ENCODE peak calls at places on chromosomes 12 and 14, in seven cellular contexts. One of them, this sample, is unnamed.

GRCh38 chr14:105891221-105891602 is 364.8 kb downstream of the TMEM121 start:
- DNase-seq in PC-3: no peak
- DNase-seq in lower leg skin: no peak
- DNase-seq in GM12865: no peak
- DNase-seq in foreskin fibroblast: no peak
- DNase-seq in ascending aorta: no peak
- DNase-seq in Caco-2: no peak
- DNase-seq in this sample: no peak

GRCh38 chr12:132275110-132275531 is 54.3 kb downstream of the GALNT9 start:
- DNase-seq in GM12865: no peak
- DNase-seq in foreskin fibroblast: peak
- DNase-seq in Caco-2: peak
- DNase-seq in lower leg skin: no peak
- DNase-seq in PC-3: peak
- DNase-seq in ascending aorta: no peak
- DNase-seq in this sample: no peak

GRCh38 chr12:105083041-105083440 is 1.2 kb downstream of the ALDH1L2 start:
- DNase-seq in Caco-2: no peak
- DNase-seq in GM12865: no peak
- DNase-seq in foreskin fibroblast: no peak
- DNase-seq in ascending aorta: no peak
- DNase-seq in lower leg skin: no peak
- DNase-seq in PC-3: no peak
- DNase-seq in this sample: no peak

GRCh38 chr12:59803735-59804134 is 207.9 kb downstream of the SLC16A7 start:
- DNase-seq in foreskin fibroblast: no peak
- DNase-seq in GM12865: no peak
- DNase-seq in PC-3: peak
- DNase-seq in Caco-2: no peak
- DNase-seq in lower leg skin: no peak
- DNase-seq in ascending aorta: no peak
- DNase-seq in this sample: no peak

GRCh38 chr14:53278602-53279506 is 125.7 kb upstream of the DDHD1 start:
- DNase-seq in GM12865: peak
- DNase-seq in lower leg skin: no peak
- DNase-seq in foreskin fibroblast: no peak
- DNase-seq in Caco-2: no peak
- DNase-seq in ascending aorta: no peak
- DNase-seq in PC-3: peak
- DNase-seq in this sample: no peak

GRCh38 chr12:12718382-12718761 is 1.2 kb downstream of the CDKN1B start:
- DNase-seq in lower leg skin: no peak
- DNase-seq in PC-3: no peak
- DNase-seq in GM12865: no peak
- DNase-seq in foreskin fibroblast: no peak
- DNase-seq in ascending aorta: no peak
- DNase-seq in Caco-2: no peak
- DNase-seq in this sample: no peak

GRCh38 chr14:38737657-38738056 is 365.4 kb downstream of the SEC23A start:
- DNase-seq in ascending aorta: no peak
- DNase-seq in Caco-2: no peak
- DNase-seq in PC-3: no peak
- DNase-seq in lower leg skin: no peak
- DNase-seq in GM12865: no peak
- DNase-seq in foreskin fibroblast: no peak
- DNase-seq in this sample: no peak

GRCh38 chr12:27583057-27583797 is 59.2 kb downstream of the PPFIBP1 start:
- DNase-seq in GM12865: peak
- DNase-seq in Caco-2: no peak
- DNase-seq in ascending aorta: no peak
- DNase-seq in PC-3: no peak
- DNase-seq in foreskin fibroblast: peak
- DNase-seq in lower leg skin: no peak
- DNase-seq in this sample: no peak

GRCh38 chr12:11631288-11631687 is 18.2 kb upstream of the ETV6 start:
- DNase-seq in foreskin fibroblast: no peak
- DNase-seq in Caco-2: no peak
- DNase-seq in GM12865: no peak
- DNase-seq in ascending aorta: no peak
- DNase-seq in PC-3: no peak
- DNase-seq in lower leg skin: no peak
- DNase-seq in this sample: no peak

GRCh38 chr12:12387521-12387920 is 30.6 kb downstream of the BORCS5 start:
- DNase-seq in PC-3: peak
- DNase-seq in Caco-2: no peak
- DNase-seq in foreskin fibroblast: peak
- DNase-seq in lower leg skin: peak
- DNase-seq in ascending aorta: no peak
- DNase-seq in GM12865: no peak
- DNase-seq in this sample: no peak

GRCh38 chr14:81535399-81536124 is 1.9 kb upstream of the SEL1L start:
- DNase-seq in PC-3: no peak
- DNase-seq in GM12865: peak
- DNase-seq in ascending aorta: no peak
- DNase-seq in lower leg skin: no peak
- DNase-seq in foreskin fibroblast: no peak
- DNase-seq in Caco-2: no peak
- DNase-seq in this sample: no peak

GRCh38 chr12:62928632-62929031 is 6.3 kb downstream of the PPM1H start:
- DNase-seq in lower leg skin: no peak
- DNase-seq in GM12865: no peak
- DNase-seq in PC-3: no peak
- DNase-seq in Caco-2: peak
- DNase-seq in ascending aorta: no peak
- DNase-seq in foreskin fibroblast: no peak
- DNase-seq in this sample: no peak

GRCh38 chr14:64444984-64445845 is 20.1 kb upstream of the AKAP5 start:
- DNase-seq in Caco-2: no peak
- DNase-seq in GM12865: peak
- DNase-seq in ascending aorta: no peak
- DNase-seq in foreskin fibroblast: peak
- DNase-seq in PC-3: no peak
- DNase-seq in lower leg skin: no peak
- DNase-seq in this sample: no peak

GRCh38 chr12:132480620-132481132 is 9.3 kb upstream of the FBRSL1 start:
- DNase-seq in PC-3: no peak
- DNase-seq in foreskin fibroblast: no peak
- DNase-seq in Caco-2: no peak
- DNase-seq in lower leg skin: no peak
- DNase-seq in ascending aorta: no peak
- DNase-seq in GM12865: no peak
- DNase-seq in this sample: no peak

GRCh38 chr12:68222336-68222735 is 3.3 kb downstream of the IL26 start:
- DNase-seq in foreskin fibroblast: no peak
- DNase-seq in lower leg skin: no peak
- DNase-seq in ascending aorta: no peak
- DNase-seq in GM12865: no peak
- DNase-seq in Caco-2: no peak
- DNase-seq in PC-3: peak
- DNase-seq in this sample: no peak

GRCh38 chr12:49553512-49554088 is 14.3 kb downstream of the MCRS1 start:
- DNase-seq in GM12865: peak
- DNase-seq in PC-3: peak
- DNase-seq in Caco-2: peak
- DNase-seq in lower leg skin: no peak
- DNase-seq in foreskin fibroblast: no peak
- DNase-seq in ascending aorta: no peak
- DNase-seq in this sample: no peak

GRCh38 chr14:100056964-100057817 is 8.0 kb upstream of the EVL start:
- DNase-seq in PC-3: peak
- DNase-seq in ascending aorta: no peak
- DNase-seq in GM12865: peak
- DNase-seq in lower leg skin: no peak
- DNase-seq in foreskin fibroblast: no peak
- DNase-seq in Caco-2: peak
- DNase-seq in this sample: no peak

GRCh38 chr12:114711689-114712152 is 27.7 kb upstream of the TBX3 start:
- DNase-seq in Caco-2: peak
- DNase-seq in PC-3: peak
- DNase-seq in GM12865: no peak
- DNase-seq in foreskin fibroblast: no peak
- DNase-seq in lower leg skin: no peak
- DNase-seq in ascending aorta: no peak
- DNase-seq in this sample: no peak

GRCh38 chr12:63980211-63980610 is 135.7 kb downstream of the SRGAP1 start:
- DNase-seq in foreskin fibroblast: no peak
- DNase-seq in ascending aorta: no peak
- DNase-seq in PC-3: peak
- DNase-seq in Caco-2: peak
- DNase-seq in GM12865: no peak
- DNase-seq in lower leg skin: no peak
- DNase-seq in this sample: no peak

GRCh38 chr14:64762044-64763034 is 58.1 kb downstream of the PLEKHG3 start:
- DNase-seq in ascending aorta: no peak
- DNase-seq in GM12865: no peak
- DNase-seq in PC-3: peak
- DNase-seq in foreskin fibroblast: peak
- DNase-seq in Caco-2: no peak
- DNase-seq in lower leg skin: peak
- DNase-seq in this sample: no peak

GRCh38 chr14:57390806-57391562 is 598 bp downstream of the NAA30 start:
- DNase-seq in lower leg skin: peak
- DNase-seq in Caco-2: peak
- DNase-seq in PC-3: peak
- DNase-seq in GM12865: peak
- DNase-seq in ascending aorta: peak
- DNase-seq in foreskin fibroblast: no peak
- DNase-seq in this sample: no peak

GRCh38 chr12:74689071-74689655 is 151.5 kb downstream of the ATXN7L3B start:
- DNase-seq in ascending aorta: no peak
- DNase-seq in PC-3: peak
- DNase-seq in GM12865: peak
- DNase-seq in Caco-2: no peak
- DNase-seq in foreskin fibroblast: peak
- DNase-seq in lower leg skin: no peak
- DNase-seq in this sample: no peak

GRCh38 chr12:84043355-84043754 is 869.2 kb downstream of the SLC6A15 start:
- DNase-seq in PC-3: no peak
- DNase-seq in ascending aorta: no peak
- DNase-seq in foreskin fibroblast: no peak
- DNase-seq in Caco-2: no peak
- DNase-seq in lower leg skin: no peak
- DNase-seq in GM12865: no peak
- DNase-seq in this sample: no peak

GRCh38 chr12:120690978-120691377 is 4.0 kb downstream of the MLEC start:
- DNase-seq in lower leg skin: no peak
- DNase-seq in foreskin fibroblast: no peak
- DNase-seq in GM12865: no peak
- DNase-seq in Caco-2: no peak
- DNase-seq in PC-3: no peak
- DNase-seq in ascending aorta: no peak
- DNase-seq in this sample: no peak

GRCh38 chr14:101098641-101099040 is 195.1 kb upstream of the RTL1 start:
- DNase-seq in foreskin fibroblast: no peak
- DNase-seq in PC-3: no peak
- DNase-seq in ascending aorta: no peak
- DNase-seq in GM12865: no peak
- DNase-seq in Caco-2: no peak
- DNase-seq in lower leg skin: peak
- DNase-seq in this sample: no peak

GRCh38 chr12:131865196-131865875 is 29.1 kb upstream of the ULK1 start:
- DNase-seq in ascending aorta: no peak
- DNase-seq in PC-3: peak
- DNase-seq in Caco-2: no peak
- DNase-seq in lower leg skin: no peak
- DNase-seq in GM12865: no peak
- DNase-seq in foreskin fibroblast: no peak
- DNase-seq in this sample: no peak

GRCh38 chr14:41609704-41610183 is 3.1 kb downstream of the LRFN5 start:
- DNase-seq in PC-3: peak
- DNase-seq in Caco-2: no peak
- DNase-seq in GM12865: no peak
- DNase-seq in foreskin fibroblast: no peak
- DNase-seq in ascending aorta: no peak
- DNase-seq in lower leg skin: peak
- DNase-seq in this sample: no peak
- H3K4me3 ChIP-seq in PC-3: peak
- H3K4me3 ChIP-seq in Caco-2: no peak
- H3K4me3 ChIP-seq in GM12865: no peak
- H3K4me3 ChIP-seq in foreskin fibroblast: peak
- H3K4me3 ChIP-seq in ascending aorta: peak
- H3K4me3 ChIP-seq in lower leg skin: no peak
- H3K4me3 ChIP-seq in this sample: peak

DNA sequence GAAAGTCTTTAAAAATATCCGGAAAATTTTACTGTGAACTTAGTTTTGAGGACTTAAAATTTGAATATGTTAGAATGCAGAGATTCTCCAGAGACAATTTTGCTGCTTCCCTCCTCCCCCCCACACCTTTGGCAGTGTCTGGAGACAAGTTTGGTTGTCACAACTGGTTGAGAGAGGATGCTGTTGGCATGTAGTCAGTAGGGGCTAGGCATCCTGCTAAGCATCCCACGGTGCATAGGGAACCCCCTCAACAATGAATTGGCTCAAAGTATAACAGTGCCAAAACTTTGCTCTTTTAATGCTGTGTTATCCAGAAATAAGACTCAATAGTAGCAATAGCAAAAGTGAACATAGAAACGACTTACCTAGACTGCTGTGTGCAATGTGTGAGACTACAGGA is 3.6 kb downstream of the SRSF5 start:
- DNase-seq in ascending aorta: no peak
- DNase-seq in Caco-2: no peak
- DNase-seq in foreskin fibroblast: no peak
- DNase-seq in GM12865: no peak
- DNase-seq in lower leg skin: no peak
- DNase-seq in PC-3: no peak
- DNase-seq in this sample: no peak
- H3K4me3 ChIP-seq in ascending aorta: peak
- H3K4me3 ChIP-seq in Caco-2: no peak
- H3K4me3 ChIP-seq in foreskin fibroblast: no peak
- H3K4me3 ChIP-seq in GM12865: no peak
- H3K4me3 ChIP-seq in lower leg skin: no peak
- H3K4me3 ChIP-seq in PC-3: no peak
- H3K4me3 ChIP-seq in this sample: no peak

DNA sequence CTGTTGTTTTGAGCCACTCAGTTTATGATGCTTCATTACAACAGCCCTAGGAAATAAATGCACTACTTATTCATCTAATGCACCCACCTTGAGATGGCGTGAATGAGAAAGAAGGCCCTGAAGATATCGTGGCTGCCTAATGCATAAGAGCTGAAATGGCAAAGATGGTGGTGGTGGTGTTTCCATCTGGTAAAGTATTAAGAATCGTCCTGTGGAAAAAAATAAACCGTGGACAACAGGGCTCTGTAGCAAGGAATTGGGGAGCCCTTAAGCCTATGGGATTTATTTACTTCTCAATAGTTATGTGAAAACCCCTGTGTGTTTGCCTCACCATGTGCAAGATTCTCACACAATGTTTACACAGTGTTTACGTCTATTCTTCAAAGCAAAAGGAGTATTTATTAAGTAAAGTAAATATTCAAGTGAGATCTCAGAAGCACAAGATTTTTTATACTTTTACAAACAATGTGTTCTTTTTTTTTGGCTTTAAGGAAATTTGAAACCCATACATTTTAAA is 1555.2 kb upstream of the FLRT2 start:
- DNase-seq in PC-3: no peak
- DNase-seq in lower leg skin: no peak
- DNase-seq in foreskin fibroblast: no peak
- DNase-seq in Caco-2: no peak
- DNase-seq in ascending aorta: no peak
- DNase-seq in GM12865: no peak
- DNase-seq in this sample: no peak
- H3K4me3 ChIP-seq in PC-3: no peak
- H3K4me3 ChIP-seq in lower leg skin: no peak
- H3K4me3 ChIP-seq in foreskin fibroblast: no peak
- H3K4me3 ChIP-seq in Caco-2: no peak
- H3K4me3 ChIP-seq in ascending aorta: no peak
- H3K4me3 ChIP-seq in GM12865: no peak
- H3K4me3 ChIP-seq in this sample: no peak

GRCh38 chr14:61280092-61280525 is 1.0 kb downstream of the TMEM30B start:
- DNase-seq in foreskin fibroblast: no peak
- DNase-seq in PC-3: peak
- DNase-seq in Caco-2: no peak
- DNase-seq in lower leg skin: no peak
- DNase-seq in ascending aorta: no peak
- DNase-seq in GM12865: no peak
- DNase-seq in this sample: no peak
- H3K4me3 ChIP-seq in foreskin fibroblast: peak
- H3K4me3 ChIP-seq in PC-3: peak
- H3K4me3 ChIP-seq in Caco-2: peak
- H3K4me3 ChIP-seq in lower leg skin: peak
- H3K4me3 ChIP-seq in ascending aorta: peak
- H3K4me3 ChIP-seq in GM12865: no peak
- H3K4me3 ChIP-seq in this sample: peak